ENCODE peak calls at places on chromosomes 6 and 20, in ten cellular contexts. K is Jurkat, Clone E6-1; Y is SW 1271; G is effector CD4-positive, alpha-beta T cell; L is EL; N is epithelial cell of esophagus; C is hepatic stellate cell; D is aorta; S is DMS79 treated with DMSO at 0.1 percent for 48 hours; Z is SK-MEL-5. T is an unnamed sample.

GRCh38 chr6:23055523-23055922 is 486.2 kb downstream of the HDGFL1 start:
- DNase-seq in S (no peak), K (no peak), C (no peak), Z (no peak), Y (no peak), G (no peak), N (no peak), D (no peak), L (no peak), T (no peak)

GRCh38 chr6:53813096-53813495 is 18.3 kb downstream of the LRRC1 start:
- DNase-seq in C (no peak), Z (no peak), D (no peak), Y (no peak), G (no peak), K (no peak), S (no peak), L (no peak), N (peak), T (no peak)

GRCh38 chr6:108186226-108186625 is 20.4 kb downstream of the NR2E1 start:
- DNase-seq in S (no peak), C (no peak), G (no peak), D (no peak), L (no peak), Y (no peak), Z (no peak), N (peak), K (no peak), T (peak)

GRCh38 chr6:109449064-109449788 is 6.3 kb downstream of the MICAL1 start:
- DNase-seq in Y (no peak), Z (no peak), N (no peak), S (no peak), G (no peak), L (no peak), K (no peak), D (no peak), C (no peak), T (peak)

GRCh38 chr6:79946242-79946641 is 1.1 kb downstream of the ELOVL4 start:
- DNase-seq in G (no peak), Y (no peak), K (peak), Z (peak), C (peak), L (peak), D (no peak), N (peak), S (peak), T (no peak)

GRCh38 chr20:24842591-24843442 is 106.3 kb upstream of the CST7 start:
- DNase-seq in N (no peak), L (no peak), C (no peak), Z (no peak), K (no peak), G (no peak), S (no peak), D (peak), Y (no peak), T (no peak)

GRCh38 chr6:89323461-89324098 is 8.5 kb upstream of the GABRR2 start:
- DNase-seq in G (no peak), S (no peak), L (no peak), C (no peak), N (no peak), Y (no peak), Z (no peak), D (no peak), K (no peak), T (no peak)

GRCh38 chr20:37384683-37385174 is 38.8 kb downstream of the SRC start:
- DNase-seq in G (peak), K (no peak), D (peak), C (peak), N (peak), L (peak), Z (peak), Y (no peak), S (no peak), T (peak)

GRCh38 chr20:32358883-32359632 is 927 bp downstream of the ASXL1 start:
- DNase-seq in C (peak), D (peak), L (peak), K (peak), G (peak), N (peak), S (peak), Z (peak), Y (no peak), T (peak)

GRCh38 chr20:62840244-62841197 is 21.1 kb downstream of the TCFL5 start:
- DNase-seq in G (no peak), K (no peak), S (no peak), Y (no peak), C (no peak), N (no peak), Z (no peak), D (peak), L (no peak), T (no peak)

GRCh38 chr20:40687384-40688128 is 1.5 kb downstream of the MAFB start:
- DNase-seq in G (no peak), D (peak), N (peak), C (no peak), K (no peak), Y (no peak), S (no peak), L (no peak), Z (no peak), T (peak)

GRCh38 chr6:113936093-113936934 is 34.6 kb downstream of the HDAC2 start:
- DNase-seq in L (peak), D (no peak), G (no peak), K (peak), Y (peak), N (peak), C (peak), Z (peak), S (peak), T (no peak)

GRCh38 chr6:44653761-44654218 is 266.3 kb downstream of the CDC5L start:
- DNase-seq in N (no peak), G (no peak), S (peak), L (peak), C (no peak), Z (no peak), K (no peak), Y (no peak), D (no peak), T (no peak)

GRCh38 chr20:50034567-50035170 is 51.9 kb downstream of the SNAI1 start:
- DNase-seq in Y (no peak), S (no peak), Z (no peak), C (no peak), G (no peak), L (peak), K (no peak), N (peak), D (peak), T (no peak)

GRCh38 chr6:81465859-81466258 is 286.6 kb downstream of the TENT5A start:
- DNase-seq in Y (no peak), S (no peak), C (no peak), L (peak), K (no peak), D (no peak), G (no peak), N (peak), Z (peak), T (no peak)

GRCh38 chr6:26300828-26301227 is 64.2 kb upstream of the BTN3A2 start:
- DNase-seq in K (no peak), S (no peak), N (no peak), Z (no peak), C (no peak), Y (no peak), G (no peak), L (no peak), D (no peak), T (no peak)

GRCh38 chr6:29465279-29465678 is 8.3 kb downstream of the OR2H1 start:
- DNase-seq in Y (no peak), L (no peak), G (no peak), C (no peak), S (no peak), N (peak), D (no peak), K (no peak), Z (no peak), T (no peak)

GRCh38 chr20:33725607-33726264 is 5.6 kb upstream of the PXMP4 start:
- DNase-seq in N (no peak), Y (no peak), C (no peak), G (no peak), D (no peak), K (no peak), S (no peak), L (no peak), Z (no peak), T (no peak)

GRCh38 chr6:35486005-35486925 is 10.6 kb downstream of the TEAD3 start:
- DNase-seq in Z (no peak), Y (no peak), L (no peak), N (peak), K (no peak), D (peak), S (peak), C (no peak), G (no peak), T (peak)

GRCh38 chr6:78910611-78911134 is 43.3 kb downstream of the IRAK1BP1 start:
- DNase-seq in S (no peak), G (no peak), N (peak), Y (no peak), D (peak), K (no peak), C (peak), L (no peak), Z (no peak), T (no peak)

GRCh38 chr20:15951711-15952110 is 621.5 kb downstream of the KIF16B start:
- DNase-seq in G (no peak), K (no peak), D (no peak), N (peak), L (no peak), Y (no peak), C (no peak), S (no peak), Z (no peak), T (no peak)

GRCh38 chr20:1524004-1524403 is 32.8 kb upstream of the SIRPB2 start:
- DNase-seq in N (no peak), D (no peak), L (peak), S (no peak), K (peak), Z (no peak), G (no peak), C (no peak), Y (no peak), T (no peak)

GRCh38 chr6:67606905-67607828 is 1027.9 kb upstream of the ADGRB3 start:
- DNase-seq in K (no peak), Z (no peak), C (no peak), S (no peak), Y (no peak), L (no peak), N (no peak), D (no peak), G (no peak), T (no peak)

GRCh38 chr6:38169221-38169674 is 349.7 kb downstream of the ZFAND3 start:
- DNase-seq in Z (no peak), L (no peak), Y (no peak), G (no peak), C (no peak), S (peak), K (no peak), D (peak), N (no peak), T (no peak)

GRCh38 chr6:123588546-123588895 is 48.2 kb downstream of the TRDN start:
- DNase-seq in L (no peak), G (no peak), Y (no peak), D (no peak), S (no peak), K (no peak), N (no peak), C (no peak), Z (no peak), T (no peak)

GRCh38 chr20:38805502-38805957 is at the start of gene PPP1R16B:
- DNase-seq in L (peak), S (no peak), K (peak), N (no peak), G (peak), Z (no peak), C (no peak), D (peak), Y (no peak), T (peak)

GRCh38 chr6:157226761-157227160 is 96.6 kb downstream of the TMEM242 start:
- DNase-seq in D (no peak), G (no peak), S (no peak), N (no peak), L (no peak), C (no peak), K (no peak), Y (no peak), Z (no peak), T (no peak)

GRCh38 chr20:42483694-42484303 is 705.9 kb downstream of the PTPRT start:
- DNase-seq in G (no peak), S (no peak), N (no peak), D (no peak), Y (no peak), L (no peak), C (no peak), K (peak), Z (peak), T (no peak)

GRCh38 chr6:127710668-127711067 is 133.7 kb downstream of the C6orf58 start:
- DNase-seq in D (no peak), S (no peak), K (no peak), G (no peak), N (no peak), L (no peak), Y (no peak), C (no peak), Z (no peak), T (no peak)

GRCh38 chr6:159042003-159042823 is 2.6 kb downstream of the TAGAP start:
- DNase-seq in K (peak), G (peak), C (peak), N (peak), L (peak), Y (no peak), D (no peak), S (peak), Z (peak), T (peak)